ENCODE peak calls at places on chromosomes 12 and 14, in six cellular contexts. M, I, B, P, Y and X are unnamed samples.

GRCh38 chr12:78210894-78211302 is 380.2 kb downstream of the NAV3 start:
- DNase-seq in M (peak), I (no peak), B (no peak), P (no peak), Y (no peak), X (peak)

GRCh38 chr12:107243316-107243715 is 150.0 kb upstream of the CRY1 start:
- DNase-seq in M (no peak), I (no peak), B (no peak), P (no peak), Y (no peak), X (no peak)

GRCh38 chr12:12975322-12976077 is 23.5 kb upstream of the GPRC5D start:
- DNase-seq in M (no peak), I (peak), B (peak), P (no peak), Y (no peak), X (no peak)

GRCh38 chr14:59428581-59429012 is 36.6 kb downstream of the GPR135 start:
- DNase-seq in M (no peak), I (no peak), B (no peak), P (no peak), Y (no peak), X (no peak)

GRCh38 chr12:56157201-56158028 is 744 bp upstream of the MYL6 start:
- DNase-seq in M (peak), I (peak), B (peak), P (peak), Y (no peak), X (no peak)

GRCh38 chr12:75747572-75747995 is 236.2 kb upstream of the KRR1 start:
- DNase-seq in M (no peak), I (no peak), B (no peak), P (no peak), Y (no peak), X (peak)

GRCh38 chr14:99177876-99178630 is 93.9 kb downstream of the BCL11B start:
- DNase-seq in M (no peak), I (no peak), B (no peak), P (no peak), Y (no peak), X (no peak)

GRCh38 chr14:68668028-68668427 is 124.8 kb downstream of the ZFP36L1 start:
- DNase-seq in M (no peak), I (no peak), B (no peak), P (no peak), Y (no peak), X (no peak)